ENCODE peak calls at places on chromosome 22, in eight cellular contexts. C is Caco-2, R is BE2C, I is body of pancreas, B is PC-3, U is GM06990, X is AG09319, P is B cell. V is an unnamed sample.
A peak's percentile ranks its signal among the peaks of the same experiment; 100 is the strongest.

GRCh38 chr22:45998638-45999378 is 21.8 kb upstream of the WNT7B start:
- DNase-seq in C (no peak), R (no peak), I (no peak), B (no peak), U (no peak), X (no peak), P (no peak), V (no peak)

GRCh38 chr22:31103899-31104694 is 3.3 kb downstream of the SELENOM start:
- DNase-seq in C (no peak), R (no peak), I (no peak), B (no peak), U (no peak), X (no peak), P (no peak), V (no peak)

GRCh38 chr22:27554106-27554814 is 247.3 kb downstream of the MN1 start:
- DNase-seq in C (no peak), R (no peak), I (no peak), B (peak; percentile 10), U (no peak), X (peak; percentile 7), P (no peak), V (no peak)

GRCh38 chr22:20218981-20219380 is 49.1 kb downstream of the RTN4R start:
- DNase-seq in C (no peak), R (no peak), I (no peak), B (no peak), U (no peak), X (no peak), P (no peak), V (no peak)

GRCh38 chr22:27952779-27953178 is 33.7 kb upstream of the PITPNB start:
- DNase-seq in C (no peak), R (no peak), I (no peak), B (no peak), U (no peak), X (no peak), P (no peak), V (no peak)

GRCh38 chr22:21076907-21077625 is 31.3 kb downstream of the LRRC74B start:
- DNase-seq in C (no peak), R (no peak), I (no peak), B (no peak), U (no peak), X (no peak), P (no peak), V (no peak)

GRCh38 chr22:36954251-36955014 is 41.0 kb downstream of the CSF2RB start:
- DNase-seq in C (no peak), R (no peak), I (no peak), B (no peak), U (peak; percentile 47), X (no peak), P (no peak), V (no peak)

GRCh38 chr22:19480173-19480568 is 451 bp downstream of the CDC45 start:
- DNase-seq in C (no peak), R (peak; percentile 24), I (no peak), B (no peak), U (no peak), X (no peak), P (no peak), V (no peak)

GRCh38 chr22:45769569-45770210 is 98.1 kb downstream of the ATXN10 start:
- DNase-seq in C (no peak), R (no peak), I (no peak), B (no peak), U (no peak), X (no peak), P (no peak), V (no peak)

GRCh38 chr22:30375312-30375849 is 11.8 kb downstream of the RNF215 start:
- DNase-seq in C (no peak), R (peak; percentile 2), I (no peak), B (no peak), U (no peak), X (no peak), P (no peak), V (no peak)

GRCh38 chr22:46187862-46188261 is 37.5 kb downstream of the PPARA start:
- DNase-seq in C (no peak), R (no peak), I (no peak), B (no peak), U (no peak), X (no peak), P (no peak), V (no peak)

GRCh38 chr22:31509041-31509440 is 12.7 kb downstream of the SFI1 start:
- DNase-seq in C (no peak), R (no peak), I (no peak), B (no peak), U (no peak), X (no peak), P (no peak), V (no peak)

GRCh38 chr22:42369250-42370041 is 62.8 kb downstream of the NFAM1 start:
- DNase-seq in C (peak; percentile 96), R (peak; percentile 95), I (peak; percentile 95), B (peak; percentile 84), U (peak; percentile 80), X (peak; percentile 66), P (peak; percentile 91), V (peak; percentile 87)
- TF ChIP-seq CTCF in C (no peak), R (no peak), I (no peak), B (no peak), U (no peak), X (no peak), P (no peak), V (no peak)

DNA sequence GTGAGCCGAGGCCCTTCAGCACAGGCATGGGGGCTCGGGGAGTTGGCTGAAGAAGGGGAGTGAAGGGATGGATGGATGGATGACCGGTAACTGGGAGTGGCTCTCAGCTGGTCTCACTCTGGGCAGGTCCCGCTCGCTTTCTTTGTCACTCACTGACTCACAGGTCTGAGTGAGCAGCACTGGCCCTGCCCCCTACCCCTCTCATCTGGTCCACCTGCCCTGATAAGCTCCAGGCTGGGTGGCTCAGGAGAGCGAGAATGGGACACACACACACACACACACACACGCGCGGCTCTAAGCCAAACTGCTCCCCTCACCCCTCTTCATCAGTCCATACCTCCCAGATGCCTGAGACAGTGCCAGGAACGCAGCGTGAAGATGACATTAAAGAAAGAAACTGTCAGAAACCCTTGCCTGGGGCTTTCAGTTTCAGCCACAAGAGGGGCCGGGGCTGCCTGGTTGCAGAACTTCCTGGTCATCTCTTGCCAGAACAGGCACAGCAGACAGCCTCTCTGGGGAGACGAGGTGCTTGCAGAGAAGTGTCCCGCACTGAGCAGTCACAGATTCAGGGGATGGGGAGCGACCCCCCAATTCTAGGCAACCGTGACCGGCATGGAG is 16.5 kb upstream of the SHISAL1 start:
- DNase-seq in C (no peak), R (peak; percentile 42), I (no peak), B (peak; percentile 61), U (peak; percentile 60), X (no peak), P (peak; percentile 41), V (peak; percentile 63)
- TF ChIP-seq CTCF in C (no peak), R (peak; percentile 34), I (no peak), B (no peak), U (no peak), X (no peak), P (no peak), V (no peak)

DNA sequence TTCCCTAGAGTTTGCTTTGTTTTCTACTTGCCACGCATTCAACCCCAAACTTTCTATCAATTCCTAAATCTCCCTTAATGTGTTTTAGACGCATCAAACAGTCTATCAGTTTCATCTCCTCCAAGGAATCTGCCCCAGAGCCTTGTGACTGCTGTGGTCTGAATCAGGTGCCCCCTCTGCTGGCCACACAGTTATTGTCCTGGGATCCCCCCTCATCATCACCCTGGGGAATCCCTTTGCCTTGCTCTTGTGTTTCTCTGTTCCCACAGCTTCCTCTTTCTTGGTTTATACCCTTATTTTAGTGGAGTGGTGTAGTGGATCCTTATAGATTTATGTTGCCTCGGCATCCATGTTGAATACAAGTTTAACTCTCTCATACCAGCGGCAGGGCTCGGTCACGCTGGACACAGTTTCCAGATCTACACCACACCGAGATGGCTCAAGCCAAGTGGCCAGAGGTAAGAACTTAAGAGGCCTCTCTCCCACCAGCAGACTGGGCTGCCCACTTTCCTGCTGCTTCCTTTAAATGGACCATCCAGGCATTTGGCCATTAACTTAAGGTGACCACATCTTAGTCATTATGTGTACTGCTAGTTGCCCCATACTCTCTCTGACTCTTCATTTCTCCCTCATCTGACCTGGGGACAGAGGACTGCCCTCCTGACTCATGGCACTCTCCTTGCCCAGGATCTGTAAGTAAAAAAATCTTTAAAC is 8.2 kb downstream of the UPB1 start:
- DNase-seq in C (peak; percentile 65), R (peak; percentile 62), I (peak; percentile 36), B (peak; percentile 47), U (peak; percentile 64), X (no peak), P (peak; percentile 84), V (peak; percentile 55)
- TF ChIP-seq CTCF in C (peak; percentile 76), R (peak; percentile 86), I (peak; percentile 41), B (peak; percentile 75), U (peak; percentile 78), X (peak; percentile 68), P (peak; percentile 75), V (peak; percentile 74)

GRCh38 chr22:17787159-17788022 is 13.1 kb upstream of the BID start:
- DNase-seq in C (no peak), R (no peak), I (no peak), B (no peak), U (peak; percentile 13), X (no peak), P (no peak), V (no peak)

GRCh38 chr22:17788023-17788330 is 13.7 kb upstream of the BID start:
- DNase-seq in C (no peak), R (no peak), I (no peak), B (no peak), U (no peak), X (no peak), P (no peak), V (no peak)

GRCh38 chr22:17785185-17786184 is 11.2 kb upstream of the BID start:
- DNase-seq in C (peak; percentile 70), R (no peak), I (peak; percentile 75), B (peak; percentile 70), U (peak; percentile 56), X (no peak), P (peak; percentile 73), V (no peak)

GRCh38 chr22:17784776-17785175 is 10.5 kb upstream of the BID start:
- DNase-seq in C (no peak), R (no peak), I (no peak), B (no peak), U (no peak), X (no peak), P (no peak), V (no peak)

GRCh38 chr22:17786435-17787158 is 12.3 kb upstream of the BID start:
- DNase-seq in C (peak; percentile 55), R (peak; percentile 42), I (no peak), B (no peak), U (peak; percentile 23), X (no peak), P (no peak), V (no peak)
- TF ChIP-seq CTCF in C (no peak), R (no peak), I (no peak), B (no peak), U (no peak), X (no peak), P (no peak), V (no peak)

DNA sequence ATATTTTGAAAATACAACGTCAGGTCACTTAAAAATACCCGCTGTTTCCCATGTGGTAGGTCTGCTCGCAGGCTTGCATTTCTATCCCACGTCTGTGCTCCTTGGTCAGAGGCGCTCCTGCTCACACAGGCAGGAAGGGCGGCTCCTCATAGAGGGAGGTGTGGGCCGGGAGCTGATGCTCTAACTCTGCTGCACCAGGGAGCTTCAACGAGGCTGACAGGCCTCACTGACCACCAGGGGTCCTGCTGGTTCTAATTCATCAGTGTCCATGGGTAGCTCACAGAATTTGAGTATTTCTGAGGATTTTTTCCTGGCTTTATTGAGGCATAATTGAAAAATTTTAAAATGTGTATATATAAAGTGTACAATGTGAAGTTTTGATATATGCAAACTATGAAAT is 68.5 kb downstream of the PIWIL3 start:
- DNase-seq in C (no peak), R (peak; percentile 40), I (no peak), B (no peak), U (no peak), X (no peak), P (no peak), V (no peak)
- TF ChIP-seq CTCF in C (peak; percentile 45), R (peak; percentile 54), I (no peak), B (peak; percentile 26), U (no peak), X (no peak), P (no peak), V (no peak)

V was measured in PC-9.